ENCODE peak calls at places on chromosomes 5 and 9, in four cellular contexts. P, J, U and Y are unnamed samples.
A peak's percentile ranks its signal among the peaks of the same experiment; 100 is the strongest.

GRCh38 chr9:94746541-94747505 is 20.3 kb downstream of the AOPEP start:
- DNase-seq in P (no peak), J (no peak), U (no peak), Y (no peak)

GRCh38 chr9:87336914-87337333 is 160.7 kb upstream of the DAPK1 start:
- DNase-seq in P (peak; percentile 10), J (peak; percentile 39), U (peak; percentile 42), Y (peak; percentile 68)

GRCh38 chr9:126980231-126980630 is 65.6 kb downstream of the RALGPS1 start:
- DNase-seq in P (no peak), J (peak; percentile 20), U (no peak), Y (no peak)

GRCh38 chr9:129008986-129009583 is 19.0 kb downstream of the SH3GLB2 start:
- DNase-seq in P (no peak), J (no peak), U (no peak), Y (no peak)

GRCh38 chr5:143582176-143582575 is 178.7 kb upstream of the NR3C1 start:
- DNase-seq in P (no peak), J (no peak), U (no peak), Y (no peak)

GRCh38 chr5:138926688-138927448 is 51.7 kb upstream of the LRRTM2 start:
- DNase-seq in P (no peak), J (no peak), U (no peak), Y (no peak)

GRCh38 chr5:101626572-101626971 is 669.5 kb downstream of the SLCO4C1 start:
- DNase-seq in P (no peak), J (no peak), U (no peak), Y (no peak)

GRCh38 chr5:94366811-94367210 is 251.6 kb downstream of the KIAA0825 start:
- DNase-seq in P (no peak), J (no peak), U (no peak), Y (no peak)

GRCh38 chr5:132095077-132095744 is 21.6 kb downstream of the CSF2 start:
- DNase-seq in P (no peak), J (no peak), U (no peak), Y (no peak)

GRCh38 chr9:33080534-33080933 is 4.1 kb upstream of the SMU1 start:
- DNase-seq in P (no peak), J (no peak), U (no peak), Y (no peak)

GRCh38 chr9:33082538-33083326 is 6.3 kb upstream of the SMU1 start:
- DNase-seq in P (no peak), J (no peak), U (no peak), Y (no peak)

GRCh38 chr9:33076360-33077004 is at the start of gene SMU1:
- DNase-seq in P (peak; percentile 96), J (peak; percentile 97), U (peak; percentile 95), Y (peak; percentile 92)

GRCh38 chr9:33081128-33081851 is 4.8 kb upstream of the SMU1 start:
- DNase-seq in P (peak; percentile 53), J (peak; percentile 49), U (peak; percentile 80), Y (peak; percentile 79)

DNA sequence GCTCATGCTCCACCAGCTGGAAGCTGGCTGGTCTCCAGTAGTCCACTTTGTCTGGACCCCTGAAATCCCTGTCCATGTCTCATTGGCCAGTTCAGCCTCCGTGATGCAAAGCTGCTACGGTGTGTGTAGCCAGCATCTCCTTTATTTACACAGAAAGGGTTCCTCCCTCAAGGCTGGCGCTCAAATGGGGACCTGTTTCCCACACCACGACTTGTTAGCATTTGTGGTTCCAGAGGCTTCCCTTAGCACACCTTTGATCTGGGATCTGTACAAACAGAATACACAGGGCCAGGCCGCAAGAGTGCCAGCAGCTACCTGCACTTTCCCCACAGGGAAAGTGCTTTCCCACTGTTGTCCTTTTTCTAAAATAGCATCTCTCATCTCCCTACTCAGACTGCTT is 5.7 kb upstream of the SMU1 start:
- DNase-seq in P (no peak), J (no peak), U (no peak), Y (no peak)
- H3K27ac ChIP-seq in P (no peak overlapping the region), J (peak overlapping the region; percentile 22), U (no peak overlapping the region), Y (no peak overlapping the region)

DNA sequence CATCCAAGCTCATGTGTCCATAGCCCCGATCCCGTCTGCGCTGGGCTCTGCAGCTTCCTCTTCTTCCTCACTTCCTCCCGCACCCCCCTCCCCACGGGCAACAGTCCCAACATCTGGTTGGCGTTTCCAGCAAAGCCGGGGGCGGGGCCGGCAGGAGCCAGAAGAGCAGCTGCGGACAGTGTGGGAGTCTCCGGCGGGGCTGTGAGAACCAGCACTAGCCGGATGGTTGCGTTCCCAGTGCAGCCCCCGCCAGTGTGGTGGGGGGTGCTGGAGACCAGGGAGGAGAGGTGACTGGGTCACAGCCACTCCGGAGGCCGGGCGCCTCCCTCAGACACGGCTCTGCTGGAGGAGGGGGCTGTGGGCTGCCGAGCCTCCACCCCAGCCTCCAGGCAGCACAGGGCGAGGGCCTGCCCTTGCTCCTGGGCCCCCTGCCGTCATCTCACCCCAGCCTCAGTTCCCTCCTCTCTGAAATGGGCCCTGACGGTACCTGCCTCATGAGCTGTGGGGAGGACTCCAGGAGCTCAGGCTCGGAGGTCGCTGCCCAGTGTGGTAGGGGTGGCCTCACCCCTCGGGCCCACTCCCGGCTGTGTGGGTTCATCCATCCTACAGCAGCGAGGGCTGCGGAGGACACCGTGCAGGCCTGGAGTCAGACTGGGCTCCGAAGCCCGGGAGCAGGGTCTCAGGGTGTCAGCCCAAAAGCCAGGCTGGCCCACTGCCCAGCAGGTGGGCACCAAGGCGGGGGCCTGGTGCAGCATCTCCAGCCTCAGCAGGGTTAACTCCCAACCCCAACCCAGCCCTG is 41.5 kb upstream of the NOTCH1 start:
- DNase-seq in P (no peak), J (peak; percentile 29), U (peak; percentile 19), Y (no peak)
- H3K27ac ChIP-seq in P (no peak overlapping the region), J (no peak overlapping the region), U (no peak overlapping the region), Y (no peak overlapping the region)

GRCh38 chr5:124238350-124238749 is 508.1 kb downstream of the ZNF608 start:
- DNase-seq in P (no peak), J (no peak), U (no peak), Y (no peak)

GRCh38 chr5:124234022-124234899 is 512.2 kb downstream of the ZNF608 start:
- DNase-seq in P (no peak), J (no peak), U (no peak), Y (peak; percentile 12)

GRCh38 chr5:124235031-124235562 is 511.3 kb downstream of the ZNF608 start:
- DNase-seq in P (no peak), J (no peak), U (no peak), Y (no peak)

GRCh38 chr5:124236366-124237231 is 509.8 kb downstream of the ZNF608 start:
- DNase-seq in P (no peak), J (no peak), U (no peak), Y (no peak)

GRCh38 chr5:124235576-124235975 is 510.9 kb downstream of the ZNF608 start:
- DNase-seq in P (no peak), J (no peak), U (no peak), Y (no peak)
- H3K27ac ChIP-seq in P (no peak overlapping the region), J (no peak overlapping the region), U (no peak overlapping the region), Y (no peak overlapping the region)

GRCh38 chr9:135907446-135908333 is at the start of gene CAMSAP1:
- DNase-seq in P (no peak), J (peak; percentile 92), U (peak; percentile 84), Y (peak; percentile 76)
- H3K27ac ChIP-seq in P (peak within 1 kb of the TSS; percentile 75), J (peak within 1 kb of the TSS; percentile 67), U (peak within 1 kb of the TSS; percentile 8), Y (peak within 1 kb of the TSS; percentile 40)

DNA sequence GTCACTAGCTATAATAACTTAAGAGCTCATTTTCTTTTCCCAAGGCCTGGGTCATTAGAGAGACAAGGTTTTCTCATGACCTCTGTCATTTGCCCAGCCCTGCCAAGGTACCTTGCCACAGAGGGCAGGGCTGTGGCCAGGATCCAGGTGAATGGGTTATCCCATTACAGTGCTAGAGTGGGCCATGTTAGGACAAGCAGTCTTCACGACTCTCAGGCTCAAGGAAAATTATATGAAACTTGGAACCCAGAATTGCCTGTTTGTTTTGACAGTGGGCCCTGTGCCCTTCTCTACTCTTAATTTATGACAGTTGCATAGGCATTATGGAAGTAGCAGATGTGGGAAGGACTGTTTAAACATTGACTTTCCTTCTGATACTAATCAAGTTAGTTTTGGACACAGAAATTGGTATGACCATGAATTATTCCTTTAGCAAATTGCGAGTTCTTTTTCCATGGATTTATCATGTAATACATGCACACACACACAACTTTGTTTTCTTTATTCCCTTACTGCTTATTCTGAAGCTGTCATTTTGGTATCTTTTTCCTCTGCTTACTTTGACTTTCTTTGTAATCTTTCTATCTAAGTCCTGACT is 41.8 kb downstream of the ITGA2 start:
- DNase-seq in P (no peak), J (no peak), U (no peak), Y (no peak)
- H3K27ac ChIP-seq in P (peak overlapping the region; percentile 83), J (no peak overlapping the region), U (peak overlapping the region; percentile 85), Y (peak overlapping the region; percentile 81)

DNA sequence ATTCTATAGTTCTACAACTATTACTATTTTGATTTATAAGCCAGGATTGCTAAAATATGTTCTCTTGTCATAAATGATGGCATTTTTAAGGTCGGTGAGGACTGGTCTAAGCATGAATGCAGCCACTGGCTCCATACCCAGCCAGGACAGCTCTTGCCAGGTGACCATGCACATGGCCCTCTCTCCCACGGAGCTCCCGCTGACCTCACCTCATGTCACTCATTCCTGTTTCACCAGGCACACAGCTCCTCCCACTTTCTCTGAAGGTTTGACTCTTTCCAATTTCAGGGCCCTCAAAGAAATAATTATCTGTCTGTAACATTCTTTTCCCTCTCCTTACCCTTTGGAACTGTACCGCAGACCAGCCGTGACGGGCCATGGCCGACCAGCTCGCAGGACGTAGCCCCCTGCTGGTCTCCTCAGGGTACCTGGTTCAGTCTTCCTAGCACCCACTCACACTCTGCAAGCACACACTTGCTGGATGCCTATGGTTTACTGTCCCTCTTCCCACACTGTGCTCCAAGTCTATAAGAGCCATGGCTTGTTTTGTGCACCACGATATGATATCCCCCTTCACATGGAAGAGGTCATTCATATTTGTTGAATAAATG is 72.6 kb downstream of the LIFR start:
- DNase-seq in P (no peak), J (no peak), U (no peak), Y (no peak)
- H3K27ac ChIP-seq in P (no peak overlapping the region), J (no peak overlapping the region), U (no peak overlapping the region), Y (no peak overlapping the region)

GRCh38 chr5:177093803-177094202 is 7.1 kb downstream of the FGFR4 start:
- DNase-seq in P (no peak), J (no peak), U (no peak), Y (no peak)

GRCh38 chr5:177094224-177095087 is 7.7 kb downstream of the FGFR4 start:
- DNase-seq in P (no peak), J (peak; percentile 16), U (peak; percentile 14), Y (no peak)

GRCh38 chr5:177096162-177097015 is 9.7 kb downstream of the FGFR4 start:
- DNase-seq in P (no peak), J (no peak), U (no peak), Y (no peak)

GRCh38 chr5:177093082-177093712 is 6.5 kb downstream of the FGFR4 start:
- DNase-seq in P (no peak), J (no peak), U (no peak), Y (no peak)

DNA sequence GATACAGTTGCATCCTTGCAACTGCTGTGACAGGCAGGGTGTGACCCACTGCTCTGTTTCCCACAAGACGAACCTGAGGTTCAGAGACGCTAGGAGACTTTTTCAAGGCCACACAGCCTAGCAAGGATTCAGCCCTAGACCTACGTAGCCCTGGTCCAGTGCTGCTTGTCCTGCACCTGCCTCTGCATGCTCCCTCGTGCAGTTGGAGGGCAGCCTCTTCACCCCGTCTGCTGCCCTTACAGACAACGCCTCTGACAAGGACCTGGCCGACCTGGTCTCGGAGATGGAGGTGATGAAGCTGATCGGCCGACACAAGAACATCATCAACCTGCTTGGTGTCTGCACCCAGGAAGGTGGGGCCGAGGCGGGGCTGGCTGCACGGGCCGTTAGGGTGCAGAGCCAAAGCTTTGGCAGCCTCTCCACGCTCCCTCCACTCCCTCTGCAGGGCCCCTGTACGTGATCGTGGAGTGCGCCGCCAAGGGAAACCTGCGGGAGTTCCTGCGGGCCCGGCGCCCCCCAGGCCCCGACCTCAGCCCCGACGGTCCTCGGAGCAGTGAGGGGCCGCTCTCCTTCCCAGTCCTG is 8.5 kb downstream of the FGFR4 start:
- DNase-seq in P (no peak), J (no peak), U (no peak), Y (no peak)
- H3K27ac ChIP-seq in P (no peak overlapping the region), J (no peak overlapping the region), U (no peak overlapping the region), Y (no peak overlapping the region)